ENCODE peak calls at places on chromosomes 6 and 20, in four cellular contexts. One of them, this sample, is unnamed.

GRCh38 chr20:21027569-21027968 is 78.6 kb downstream of the LINC00237 start:
- DNase-seq in CMK: no peak
- DNase-seq in D341Med: peak; percentile 53
- DNase-seq in fibroblast of mammary gland: no peak
- DNase-seq in this sample: no peak

GRCh38 chr20:39021748-39022147 is 59.6 kb downstream of the DHX35 start:
- DNase-seq in fibroblast of mammary gland: no peak
- DNase-seq in D341Med: no peak
- DNase-seq in CMK: no peak
- DNase-seq in this sample: no peak

GRCh38 chr6:112113371-112113770 is 26.0 kb downstream of the FAM229B start:
- DNase-seq in fibroblast of mammary gland: no peak
- DNase-seq in D341Med: no peak
- DNase-seq in CMK: no peak
- DNase-seq in this sample: no peak

GRCh38 chr6:157434349-157435016 is 53.5 kb downstream of the ZDHHC14 start:
- DNase-seq in fibroblast of mammary gland: no peak
- DNase-seq in D341Med: no peak
- DNase-seq in CMK: no peak
- DNase-seq in this sample: no peak

GRCh38 chr6:19812512-19813119 is 24.6 kb upstream of the ID4 start:
- DNase-seq in CMK: no peak
- DNase-seq in fibroblast of mammary gland: peak; percentile 61
- DNase-seq in D341Med: no peak
- DNase-seq in this sample: peak; percentile 39

GRCh38 chr20:35883778-35884540 is 70.3 kb downstream of the SCAND1 start:
- DNase-seq in CMK: peak; percentile 24
- DNase-seq in D341Med: peak; percentile 87
- DNase-seq in fibroblast of mammary gland: peak; percentile 100
- DNase-seq in this sample: peak; percentile 100

GRCh38 chr6:41531591-41532582 is 14.3 kb upstream of the FOXP4 start:
- DNase-seq in D341Med: no peak
- DNase-seq in CMK: no peak
- DNase-seq in fibroblast of mammary gland: peak; percentile 89
- DNase-seq in this sample: peak; percentile 42

GRCh38 chr20:62860391-62860923 is 1.2 kb downstream of the TCFL5 start:
- DNase-seq in CMK: no peak
- DNase-seq in D341Med: no peak
- DNase-seq in fibroblast of mammary gland: peak; percentile 48
- DNase-seq in this sample: peak; percentile 30

GRCh38 chr6:161536141-161536735 is 262.4 kb upstream of the AGPAT4 start:
- DNase-seq in fibroblast of mammary gland: no peak
- DNase-seq in CMK: no peak
- DNase-seq in D341Med: no peak
- DNase-seq in this sample: no peak

GRCh38 chr20:38315290-38315966 is 11.5 kb downstream of the BPI start:
- DNase-seq in CMK: no peak
- DNase-seq in D341Med: no peak
- DNase-seq in fibroblast of mammary gland: peak; percentile 36
- DNase-seq in this sample: no peak

GRCh38 chr20:18984238-18985200 is 170.9 kb downstream of the SCP2D1 start:
- DNase-seq in fibroblast of mammary gland: peak; percentile 43
- DNase-seq in CMK: no peak
- DNase-seq in D341Med: no peak
- DNase-seq in this sample: no peak

GRCh38 chr20:12270863-12271262 is 353.2 kb downstream of the BTBD3 start:
- DNase-seq in fibroblast of mammary gland: no peak
- DNase-seq in D341Med: no peak
- DNase-seq in CMK: no peak
- DNase-seq in this sample: no peak

GRCh38 chr6:92196320-92196719 is 1223.0 kb downstream of the EPHA7 start:
- DNase-seq in D341Med: no peak
- DNase-seq in fibroblast of mammary gland: no peak
- DNase-seq in CMK: no peak
- DNase-seq in this sample: no peak

GRCh38 chr6:43742285-43742684 is 27.7 kb upstream of the VEGFA start:
- DNase-seq in CMK: no peak
- DNase-seq in fibroblast of mammary gland: no peak
- DNase-seq in D341Med: no peak
- DNase-seq in this sample: no peak

GRCh38 chr6:18154507-18155272 is at the start of gene TPMT:
- DNase-seq in fibroblast of mammary gland: no peak
- DNase-seq in CMK: no peak
- DNase-seq in D341Med: no peak
- DNase-seq in this sample: no peak

GRCh38 chr20:40997116-40997515 is 31.5 kb upstream of the TOP1 start:
- DNase-seq in CMK: no peak
- DNase-seq in D341Med: no peak
- DNase-seq in fibroblast of mammary gland: no peak
- DNase-seq in this sample: no peak

GRCh38 chr6:165748390-165748789 is 85.3 kb upstream of the PDE10A start:
- DNase-seq in CMK: no peak
- DNase-seq in fibroblast of mammary gland: no peak
- DNase-seq in D341Med: no peak
- DNase-seq in this sample: no peak

GRCh38 chr6:137496392-137496767 is 2.2 kb upstream of the OLIG3 start:
- DNase-seq in fibroblast of mammary gland: no peak
- DNase-seq in CMK: no peak
- DNase-seq in D341Med: peak; percentile 24
- DNase-seq in this sample: no peak

GRCh38 chr6:131831392-131831791 is 23.6 kb downstream of the ENPP1 start:
- DNase-seq in CMK: no peak
- DNase-seq in D341Med: no peak
- DNase-seq in fibroblast of mammary gland: peak; percentile 88
- DNase-seq in this sample: peak; percentile 68

GRCh38 chr6:73964455-73964854 is 268.5 kb downstream of the CD109 start:
- DNase-seq in CMK: no peak
- DNase-seq in fibroblast of mammary gland: no peak
- DNase-seq in D341Med: no peak
- DNase-seq in this sample: no peak

GRCh38 chr6:159126590-159126989 is 42.6 kb upstream of the FNDC1 start:
- DNase-seq in D341Med: no peak
- DNase-seq in CMK: no peak
- DNase-seq in fibroblast of mammary gland: no peak
- DNase-seq in this sample: no peak

GRCh38 chr6:11328613-11329247 is 96.3 kb upstream of the NEDD9 start:
- DNase-seq in fibroblast of mammary gland: peak; percentile 79
- DNase-seq in D341Med: no peak
- DNase-seq in CMK: no peak
- DNase-seq in this sample: peak; percentile 53

GRCh38 chr6:35804996-35805736 is at the start of gene LHFPL5:
- DNase-seq in fibroblast of mammary gland: no peak
- DNase-seq in CMK: no peak
- DNase-seq in D341Med: peak; percentile 70
- DNase-seq in this sample: no peak

GRCh38 chr20:48387675-48388074 is 440.1 kb downstream of the PREX1 start:
- DNase-seq in CMK: no peak
- DNase-seq in D341Med: no peak
- DNase-seq in fibroblast of mammary gland: no peak
- DNase-seq in this sample: no peak

GRCh38 chr20:3046677-3047462 is 1.0 kb downstream of the MRPS26 start:
- DNase-seq in CMK: no peak
- DNase-seq in D341Med: peak; percentile 67
- DNase-seq in fibroblast of mammary gland: no peak
- DNase-seq in this sample: peak; percentile 26

GRCh38 chr20:14477125-14477524 is 139.7 kb upstream of the FLRT3 start:
- DNase-seq in D341Med: no peak
- DNase-seq in fibroblast of mammary gland: peak; percentile 89
- DNase-seq in CMK: no peak
- DNase-seq in this sample: no peak

GRCh38 chr6:34553146-34553545 is 3.0 kb downstream of the SPDEF start:
- DNase-seq in D341Med: no peak
- DNase-seq in fibroblast of mammary gland: no peak
- DNase-seq in CMK: no peak
- DNase-seq in this sample: no peak

GRCh38 chr6:139175389-139175788 is 40.5 kb downstream of the HECA start:
- DNase-seq in CMK: no peak
- DNase-seq in D341Med: no peak
- DNase-seq in fibroblast of mammary gland: no peak
- DNase-seq in this sample: no peak

GRCh38 chr6:111417181-111417585 is 65.8 kb downstream of the REV3L start:
- DNase-seq in CMK: no peak
- DNase-seq in fibroblast of mammary gland: peak; percentile 66
- DNase-seq in D341Med: peak; percentile 38
- DNase-seq in this sample: peak; percentile 41

GRCh38 chr6:13103169-13103568 is 225.2 kb downstream of the TBC1D7 start:
- DNase-seq in CMK: no peak
- DNase-seq in fibroblast of mammary gland: no peak
- DNase-seq in D341Med: no peak
- DNase-seq in this sample: no peak

GRCh38 chr6:112317461-112317860 is 29.7 kb upstream of the RFPL4B start:
- DNase-seq in CMK: no peak
- DNase-seq in D341Med: no peak
- DNase-seq in fibroblast of mammary gland: no peak
- DNase-seq in this sample: no peak

GRCh38 chr20:17674722-17675518 is 7.1 kb downstream of the RRBP1 start:
- DNase-seq in CMK: no peak
- DNase-seq in fibroblast of mammary gland: peak; percentile 59
- DNase-seq in D341Med: no peak
- DNase-seq in this sample: no peak

GRCh38 chr6:137696765-137697164 is 170.3 kb upstream of the TNFAIP3 start:
- DNase-seq in fibroblast of mammary gland: no peak
- DNase-seq in CMK: no peak
- DNase-seq in D341Med: no peak
- DNase-seq in this sample: no peak

GRCh38 chr6:6790891-6791290 is 202.4 kb downstream of the LY86 start:
- DNase-seq in fibroblast of mammary gland: no peak
- DNase-seq in D341Med: no peak
- DNase-seq in CMK: no peak
- DNase-seq in this sample: peak; percentile 8

GRCh38 chr20:40868568-40869223 is 159.9 kb upstream of the TOP1 start:
- DNase-seq in D341Med: no peak
- DNase-seq in CMK: no peak
- DNase-seq in fibroblast of mammary gland: peak; percentile 71
- DNase-seq in this sample: peak; percentile 81

GRCh38 chr20:6045566-6045965 is 8.3 kb downstream of the LRRN4 start:
- DNase-seq in D341Med: no peak
- DNase-seq in fibroblast of mammary gland: peak; percentile 74
- DNase-seq in CMK: no peak
- DNase-seq in this sample: peak; percentile 43

GRCh38 chr6:166712554-166713228 is 85.6 kb upstream of the RPS6KA2 start:
- DNase-seq in D341Med: no peak
- DNase-seq in fibroblast of mammary gland: no peak
- DNase-seq in CMK: no peak
- DNase-seq in this sample: no peak

GRCh38 chr20:2754426-2754825 is 46.0 kb downstream of the CPXM1 start:
- DNase-seq in D341Med: peak; percentile 7
- DNase-seq in CMK: no peak
- DNase-seq in fibroblast of mammary gland: no peak
- DNase-seq in this sample: no peak

This sample was measured in astrocyte.